ENCODE peak calls at places on chromosomes 16 and 17, in seven cellular contexts. K is left ventricle myocardium inferior; B is CD4-positive, alpha-beta memory T cell; I is ovary; Z is choroid plexus epithelial cell; H is kidney epithelial cell; N is thoracic aorta. A is an unnamed sample.

GRCh38 chr17:62723842-62724241 is 84.3 kb downstream of the MARCHF10 start:
- DNase-seq in K (no peak), B (no peak), I (no peak), Z (no peak), H (no peak), N (no peak), A (no peak)

GRCh38 chr16:4262303-4262835 is 10.5 kb downstream of the TFAP4 start:
- DNase-seq in K (no peak), B (no peak), I (peak), Z (no peak), H (no peak), N (no peak), A (no peak)

GRCh38 chr17:67487506-67487905 is 110.4 kb downstream of the PITPNC1 start:
- DNase-seq in K (no peak), B (no peak), I (no peak), Z (peak), H (no peak), N (no peak), A (no peak)

GRCh38 chr16:65842067-65842466 is 524.4 kb upstream of the CDH5 start:
- DNase-seq in K (no peak), B (no peak), I (no peak), Z (no peak), H (no peak), N (no peak), A (no peak)

GRCh38 chr16:51767564-51767963 is 616.5 kb upstream of the SALL1 start:
- DNase-seq in K (no peak), B (no peak), I (no peak), Z (no peak), H (no peak), N (no peak), A (no peak)

GRCh38 chr17:71084219-71084618 is 914.9 kb downstream of the KCNJ2 start:
- DNase-seq in K (no peak), B (no peak), I (no peak), Z (peak), H (no peak), N (no peak), A (peak)

GRCh38 chr17:17877548-17878358 is 41.0 kb upstream of the SREBF1 start:
- DNase-seq in K (peak), B (no peak), I (peak), Z (peak), H (no peak), N (peak), A (peak)

GRCh38 chr17:75516255-75516618 is at the start of gene TSEN54:
- DNase-seq in K (peak), B (peak), I (peak), Z (peak), H (peak), N (peak), A (peak)

GRCh38 chr17:5618511-5618910 is 34.2 kb upstream of the NLRP1 start:
- DNase-seq in K (no peak), B (no peak), I (no peak), Z (no peak), H (no peak), N (no peak), A (no peak)

GRCh38 chr17:21387616-21388015 is 11.5 kb downstream of the KCNJ12 start:
- DNase-seq in K (no peak), B (no peak), I (no peak), Z (no peak), H (no peak), N (no peak), A (no peak)

GRCh38 chr17:76700627-76701470 is 9.9 kb downstream of the MXRA7 start:
- DNase-seq in K (peak), B (no peak), I (peak), Z (peak), H (no peak), N (peak), A (peak)

GRCh38 chr17:2393954-2394749 is 6.7 kb downstream of the MNT start:
- DNase-seq in K (no peak), B (no peak), I (peak), Z (no peak), H (no peak), N (no peak), A (no peak)

GRCh38 chr17:60525624-60526514 is at the start of gene APPBP2:
- DNase-seq in K (peak), B (peak), I (peak), Z (peak), H (peak), N (peak), A (peak)

GRCh38 chr17:143785-144281 is 6.5 kb downstream of the SCGB1C2 start:
- DNase-seq in K (peak), B (peak), I (peak), Z (peak), H (no peak), N (no peak), A (no peak)

GRCh38 chr17:2816688-2817087 is 20.4 kb downstream of the RAP1GAP2 start:
- DNase-seq in K (no peak), B (no peak), I (no peak), Z (no peak), H (no peak), N (no peak), A (no peak)

GRCh38 chr16:72942021-72942420 is 105.9 kb downstream of the ZFHX3 start:
- DNase-seq in K (no peak), B (no peak), I (no peak), Z (no peak), H (no peak), N (no peak), A (no peak)

GRCh38 chr16:58249388-58249779 is 45.4 kb downstream of the PRSS54 start:
- DNase-seq in K (no peak), B (no peak), I (no peak), Z (no peak), H (no peak), N (no peak), A (no peak)

GRCh38 chr16:48881272-48881671 is 271.3 kb upstream of the N4BP1 start:
- DNase-seq in K (no peak), B (no peak), I (no peak), Z (no peak), H (no peak), N (no peak), A (no peak)

GRCh38 chr17:79991140-79991923 is 44.3 kb downstream of the TBC1D16 start:
- DNase-seq in K (peak), B (peak), I (peak), Z (peak), H (no peak), N (no peak), A (no peak)

GRCh38 chr17:49290690-49291326 is 60.2 kb upstream of the PHOSPHO1 start:
- DNase-seq in K (no peak), B (peak), I (no peak), Z (peak), H (no peak), N (no peak), A (peak)

GRCh38 chr16:85399583-85400284 is 213.4 kb upstream of the GSE1 start:
- DNase-seq in K (peak), B (no peak), I (no peak), Z (no peak), H (no peak), N (no peak), A (no peak)

GRCh38 chr17:65678534-65678933 is 117.1 kb upstream of the AXIN2 start:
- DNase-seq in K (no peak), B (no peak), I (no peak), Z (peak), H (no peak), N (no peak), A (no peak)

GRCh38 chr16:49576941-49577340 is 203.3 kb downstream of the C16orf78 start:
- DNase-seq in K (no peak), B (no peak), I (no peak), Z (no peak), H (no peak), N (no peak), A (no peak)

GRCh38 chr17:75749545-75750389 is 15.2 kb downstream of the GALK1 start:
- DNase-seq in K (peak), B (peak), I (peak), Z (peak), H (no peak), N (peak), A (no peak)

GRCh38 chr17:46212634-46213435 is 19.6 kb upstream of the KANSL1 start:
- DNase-seq in K (no peak), B (peak), I (peak), Z (peak), H (no peak), N (peak), A (peak)

GRCh38 chr17:69245617-69246016 is 17.0 kb upstream of the ABCA10 start:
- DNase-seq in K (no peak), B (no peak), I (no peak), Z (no peak), H (no peak), N (no peak), A (no peak)

GRCh38 chr17:59370580-59371299 is 39.3 kb downstream of the YPEL2 start:
- DNase-seq in K (no peak), B (no peak), I (no peak), Z (no peak), H (no peak), N (no peak), A (no peak)
- H3K4me3 ChIP-seq in K (peak), B (no peak), I (no peak), Z (no peak), H (no peak), N (peak), A (no peak)

DNA sequence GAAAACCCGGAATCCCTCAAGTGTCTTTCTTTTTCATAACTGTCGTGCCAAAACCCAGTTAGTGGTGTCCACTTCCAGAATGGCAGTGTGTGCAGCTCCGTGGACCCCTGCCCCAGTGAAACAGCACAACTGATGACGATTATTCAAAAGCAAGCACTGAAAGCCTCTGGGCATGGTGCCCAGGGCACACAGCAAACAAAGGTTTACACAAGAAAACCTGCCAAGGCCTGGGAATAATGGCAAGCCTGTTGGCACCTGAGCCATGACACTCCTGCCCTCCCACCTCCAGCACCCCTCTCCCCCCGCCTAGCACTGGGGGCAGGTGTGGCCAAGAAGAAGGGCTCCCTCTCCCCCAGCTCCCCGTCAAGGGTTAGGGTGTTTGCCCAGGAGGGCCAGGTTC is 2.8 kb downstream of the PKMYT1 start:
- DNase-seq in K (no peak), B (no peak), I (no peak), Z (no peak), H (no peak), N (no peak), A (no peak)
- H3K4me3 ChIP-seq in K (no peak), B (no peak), I (no peak), Z (no peak), H (no peak), N (no peak), A (no peak)

GRCh38 chr17:8005357-8005756 is 2.9 kb downstream of the GUCY2D start:
- DNase-seq in K (no peak), B (no peak), I (no peak), Z (no peak), H (no peak), N (no peak), A (no peak)

GRCh38 chr17:8004899-8005298 is 2.5 kb downstream of the GUCY2D start:
- DNase-seq in K (no peak), B (no peak), I (no peak), Z (peak), H (no peak), N (no peak), A (no peak)

GRCh38 chr17:8001976-8002645 is at the start of gene GUCY2D:
- DNase-seq in K (no peak), B (no peak), I (no peak), Z (no peak), H (no peak), N (no peak), A (no peak)

GRCh38 chr17:8003594-8004181 is 1.3 kb downstream of the GUCY2D start:
- DNase-seq in K (no peak), B (no peak), I (no peak), Z (no peak), H (no peak), N (no peak), A (no peak)

GRCh38 chr17:8002646-8003593 is 505 bp downstream of the GUCY2D start:
- DNase-seq in K (no peak), B (no peak), I (no peak), Z (no peak), H (no peak), N (no peak), A (no peak)
- H3K4me3 ChIP-seq in K (peak), B (no peak), I (no peak), Z (peak), H (no peak), N (peak), A (no peak)

DNA sequence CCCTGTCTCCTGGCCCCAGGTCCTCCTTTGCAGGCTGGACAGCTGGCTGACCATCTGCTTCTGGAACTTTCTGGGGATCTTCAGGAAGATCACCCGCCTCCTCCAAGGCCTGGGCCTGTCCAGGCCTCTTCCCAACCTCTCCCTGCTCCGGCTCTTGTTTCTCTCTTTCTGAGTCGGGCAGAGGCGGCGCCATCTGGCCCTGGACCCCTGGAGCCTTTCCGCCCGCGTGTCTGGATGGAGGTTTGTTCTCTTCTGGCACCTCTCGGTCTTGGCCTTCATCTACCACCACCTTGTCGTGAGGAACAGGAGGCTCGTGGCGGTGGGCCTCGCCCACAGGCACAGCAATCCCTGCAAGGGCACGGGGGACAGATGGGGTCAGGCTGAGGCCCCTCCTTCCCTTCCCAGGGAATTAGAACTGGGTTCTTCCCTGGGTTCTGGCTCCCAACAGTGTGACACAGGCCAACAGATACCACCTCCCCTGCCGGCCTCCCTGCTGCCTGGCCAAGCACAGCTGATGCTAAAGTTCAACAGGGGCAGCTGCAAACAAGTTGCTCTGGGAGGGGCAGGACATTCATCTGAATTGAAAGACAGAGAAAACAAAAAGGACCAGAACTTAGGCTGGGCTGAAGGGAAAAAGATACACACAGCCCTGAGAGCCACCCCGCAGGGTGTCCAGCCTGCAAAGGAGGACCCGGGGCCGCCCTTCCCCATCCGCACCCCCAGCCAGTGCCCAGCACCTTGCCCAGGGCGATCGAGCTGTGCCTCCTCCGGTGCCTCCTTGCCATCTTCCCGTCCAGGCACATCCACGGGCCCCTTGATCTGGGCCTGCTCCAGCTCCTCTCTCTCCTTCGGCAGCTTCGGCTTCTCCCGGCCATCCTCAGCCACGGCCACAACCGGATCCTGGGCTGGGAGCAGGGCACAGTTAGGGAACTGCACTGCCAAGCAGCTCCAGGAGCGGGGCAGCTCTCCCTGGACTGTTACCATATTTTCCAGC is 13.5 kb downstream of the NDUFAF8 start:
- DNase-seq in K (no peak), B (no peak), I (no peak), Z (no peak), H (no peak), N (no peak), A (no peak)
- H3K4me3 ChIP-seq in K (no peak), B (no peak), I (no peak), Z (no peak), H (no peak), N (no peak), A (no peak)

DNA sequence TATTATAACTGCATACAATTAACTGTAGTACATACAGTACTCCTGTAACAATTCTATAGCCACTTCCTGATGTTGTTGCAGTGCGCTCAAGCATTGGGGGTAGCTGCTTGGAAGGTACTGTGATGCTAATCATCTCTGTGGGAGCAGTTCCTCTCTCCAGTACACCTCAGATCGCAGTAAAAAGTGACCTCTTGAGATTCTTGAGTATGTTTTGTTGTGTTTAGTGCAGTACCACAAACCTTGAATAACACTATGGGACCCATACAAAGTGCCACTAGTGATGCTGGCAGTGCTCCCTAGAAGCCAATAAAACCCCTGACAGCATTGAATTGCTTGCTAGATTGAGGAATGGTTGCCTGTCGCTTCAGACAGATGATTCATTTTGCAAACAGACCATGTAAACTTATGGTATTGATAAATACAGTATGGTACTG is 193.0 kb downstream of the SPECC1 start:
- DNase-seq in K (no peak), B (no peak), I (no peak), Z (no peak), H (no peak), N (no peak), A (no peak)
- H3K4me3 ChIP-seq in K (no peak), B (no peak), I (no peak), Z (no peak), H (no peak), N (no peak), A (no peak)

GRCh38 chr16:83882118-83882879 is 16.6 kb upstream of the MLYCD start:
- DNase-seq in K (no peak), B (no peak), I (no peak), Z (no peak), H (no peak), N (no peak), A (no peak)
- H3K4me3 ChIP-seq in K (no peak), B (no peak), I (no peak), Z (no peak), H (no peak), N (no peak), A (no peak)

GRCh38 chr16:68644715-68645493 is at the start of gene CDH3:
- DNase-seq in K (no peak), B (peak), I (peak), Z (no peak), H (no peak), N (no peak), A (no peak)
- H3K4me3 ChIP-seq in K (peak), B (peak), I (peak), Z (no peak), H (peak), N (peak), A (peak)